ENCODE peak calls at places on chromosomes 7 and 10, in four cellular contexts. J is GM12878, O is OCI-LY7, T is GM23338. M is an unnamed sample.

GRCh38 chr7:50088463-50089129 is 4.5 kb downstream of the ZPBP start:
- DNase-seq in T (no peak), J (no peak), O (no peak), M (no peak)

GRCh38 chr7:43584200-43584586 is 1.3 kb downstream of the STK17A start:
- DNase-seq in T (no peak), J (no peak), O (peak), M (peak)

GRCh38 chr10:86139066-86139657 is 227.4 kb downstream of the GRID1 start:
- DNase-seq in T (peak), O (peak), J (no peak), M (peak)

GRCh38 chr7:48312151-48312550 is 140.9 kb downstream of the ABCA13 start:
- DNase-seq in T (no peak), O (no peak), J (no peak), M (no peak)

GRCh38 chr7:105734233-105734632 is 142.2 kb downstream of the ATXN7L1 start:
- DNase-seq in O (no peak), T (no peak), J (no peak), M (no peak)

GRCh38 chr7:27784399-27785053 is 44.6 kb downstream of the TAX1BP1 start:
- DNase-seq in T (peak), J (no peak), O (peak), M (peak)

GRCh38 chr7:38524786-38525185 is 106.4 kb downstream of the AMPH start:
- DNase-seq in T (no peak), J (no peak), O (no peak), M (no peak)

GRCh38 chr10:84194424-84195043 is at the start of gene CDHR1:
- DNase-seq in J (no peak), O (no peak), T (peak), M (peak)

GRCh38 chr10:43408331-43408709 is 666 bp downstream of the HNRNPF start:
- DNase-seq in J (no peak), O (no peak), T (peak), M (peak)

GRCh38 chr7:27547401-27547800 is 115.3 kb downstream of the HIBADH start:
- DNase-seq in T (peak), O (no peak), J (no peak), M (no peak)

GRCh38 chr10:116620423-116621400 is at the start of gene PNLIPRP2:
- DNase-seq in O (no peak), J (no peak), T (no peak), M (no peak)

GRCh38 chr10:121310151-121310711 is 288.0 kb downstream of the FGFR2 start:
- DNase-seq in J (no peak), T (peak), O (no peak), M (peak)

GRCh38 chr7:141208539-141208938 is 134.7 kb downstream of the TMEM178B start:
- DNase-seq in J (no peak), T (peak), O (no peak), M (no peak)

GRCh38 chr10:28849821-28850220 is 172.5 kb downstream of the BAMBI start:
- DNase-seq in J (no peak), O (no peak), T (no peak), M (no peak)

GRCh38 chr10:91124016-91124415 is 96.4 kb upstream of the PCGF5 start:
- DNase-seq in T (no peak), O (no peak), J (no peak), M (no peak)

GRCh38 chr10:119308556-119309422 is 101.4 kb downstream of the GRK5 start:
- DNase-seq in T (no peak), O (no peak), J (no peak), M (peak)

GRCh38 chr10:85641479-85641967 is 725.1 kb downstream of the GRID1 start:
- DNase-seq in T (no peak), O (no peak), J (no peak), M (no peak)

GRCh38 chr7:23449941-23450340 is 20.4 kb downstream of the IGF2BP3 start:
- DNase-seq in J (no peak), O (no peak), T (no peak), M (no peak)

GRCh38 chr10:7302393-7303054 is 108.3 kb downstream of the SFMBT2 start:
- DNase-seq in O (no peak), J (no peak), T (no peak), M (peak)

GRCh38 chr10:49299816-49300139 is 808 bp downstream of the C10orf71 start:
- DNase-seq in O (peak), J (no peak), T (no peak), M (no peak)

GRCh38 chr10:19713800-19714525 is 102.3 kb upstream of the PLXDC2 start:
- DNase-seq in O (no peak), T (peak), J (no peak), M (peak)

GRCh38 chr7:29626730-29627129 is 63.1 kb downstream of the PRR15 start:
- DNase-seq in O (no peak), T (no peak), J (no peak), M (no peak)

GRCh38 chr10:86377797-86378146 is 11.2 kb upstream of the GRID1 start:
- DNase-seq in T (peak), O (no peak), J (no peak), M (no peak)

GRCh38 chr10:1687606-1688005 is 49.7 kb downstream of the ADARB2 start:
- DNase-seq in J (no peak), T (no peak), O (no peak), M (no peak)

GRCh38 chr10:77247076-77247561 is 390.5 kb downstream of the KCNMA1 start:
- DNase-seq in J (no peak), T (no peak), O (no peak), M (no peak)

GRCh38 chr10:106619353-106619752 is 545.2 kb downstream of the SORCS1 start:
- DNase-seq in T (no peak), J (no peak), O (no peak), M (no peak)

GRCh38 chr7:70042533-70042932 is 444.3 kb downstream of the AUTS2 start:
- DNase-seq in O (no peak), J (no peak), T (no peak), M (no peak)

GRCh38 chr7:41245916-41246315 is 457.0 kb downstream of the INHBA start:
- DNase-seq in T (no peak), J (no peak), O (no peak), M (no peak)

GRCh38 chr7:150716368-150716767 is at the start of gene GIMAP1:
- DNase-seq in J (no peak), O (no peak), T (no peak), M (no peak)

DNA sequence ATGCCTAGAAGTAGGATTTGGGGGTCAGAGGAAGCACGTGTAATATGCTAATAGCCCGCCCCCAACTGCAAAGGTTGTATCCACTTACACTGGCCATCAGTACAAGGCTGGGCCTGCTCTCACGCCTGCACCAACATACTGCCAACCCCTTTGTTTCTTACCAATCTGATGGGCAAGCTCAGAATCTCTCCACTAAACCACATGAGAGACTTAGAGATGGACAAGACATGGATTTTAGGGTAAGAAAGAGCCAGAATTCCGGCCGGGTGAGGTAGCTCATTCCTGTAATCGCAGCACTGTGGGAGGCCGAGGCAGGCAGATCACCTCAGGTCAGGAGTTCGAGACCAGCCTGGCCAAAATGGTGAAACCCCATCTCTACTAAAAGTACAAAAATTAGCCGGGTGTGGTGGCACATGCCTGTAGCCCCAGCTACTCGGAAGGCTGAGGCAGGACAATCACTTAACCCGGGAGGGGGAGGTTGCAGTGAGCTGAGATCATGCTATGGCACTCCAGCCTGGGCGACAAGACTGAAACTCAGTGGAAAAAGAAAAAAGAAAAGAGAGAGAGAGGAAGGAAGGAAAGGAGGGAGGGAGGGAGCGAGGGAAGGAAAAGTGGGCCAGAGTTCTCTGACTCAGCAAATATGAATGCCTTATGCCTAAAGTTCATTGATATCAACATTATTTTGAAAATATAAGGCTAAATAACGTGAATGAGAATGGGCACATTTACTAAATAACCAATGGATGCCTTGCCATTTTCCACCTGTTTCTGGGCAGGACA is 162.2 kb downstream of the SLIT1 start:
- DNase-seq in O (no peak), T (no peak), J (no peak), M (no peak)
- H2AFZ ChIP-seq in O (peak), T (peak), J (no peak), M (no peak)

DNA sequence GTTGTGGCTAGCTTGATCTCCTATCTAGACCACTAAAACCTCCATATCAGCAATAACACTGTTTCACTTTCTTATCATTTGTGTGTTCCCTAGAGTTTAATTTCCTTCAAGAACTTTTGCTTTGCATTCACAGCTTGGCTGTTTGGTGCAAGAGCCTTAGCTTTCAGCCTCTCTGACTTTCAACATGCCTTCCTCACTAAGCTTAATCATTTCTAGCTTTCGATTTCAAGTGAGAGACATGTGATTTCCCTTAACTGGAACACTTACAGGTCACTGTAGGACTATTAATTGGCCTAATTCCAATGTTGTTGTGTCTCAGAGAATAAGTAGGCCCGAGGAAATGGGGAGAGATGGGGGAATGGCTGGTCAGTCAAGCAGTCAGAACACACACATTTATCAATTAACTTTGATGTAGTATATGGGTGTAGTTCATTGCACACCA is 10.6 kb upstream of the BPGM start:
- DNase-seq in T (no peak), J (peak), O (no peak), M (no peak)
- H2AFZ ChIP-seq in T (peak), J (no peak), O (no peak), M (no peak)

DNA sequence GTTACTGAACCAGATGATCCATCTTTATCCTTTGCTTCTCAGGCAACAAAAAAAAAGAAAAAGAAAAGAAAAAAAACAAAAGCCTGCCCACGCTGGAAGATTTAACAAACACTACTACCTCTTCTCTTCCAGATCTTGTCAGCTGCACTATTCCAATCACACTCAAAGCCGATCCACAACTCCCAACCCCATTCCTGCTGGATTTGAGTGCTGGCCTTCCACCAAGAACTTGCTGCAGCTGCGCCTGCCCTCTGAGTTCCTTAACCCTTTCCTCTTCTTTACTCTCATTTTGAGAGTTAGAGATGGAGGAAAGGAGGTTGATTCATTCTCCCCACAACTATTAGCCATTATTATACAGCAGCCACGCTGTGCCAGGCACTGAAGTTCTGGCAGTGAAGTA is 16.0 kb upstream of the ITGA8 start:
- DNase-seq in O (no peak), J (no peak), T (no peak), M (peak)
- H2AFZ ChIP-seq in O (no peak), J (no peak), T (peak), M (no peak)

GRCh38 chr10:95031659-95032058 is 37.6 kb downstream of the CYP2C8 start:
- DNase-seq in O (no peak), J (no peak), T (no peak), M (no peak)
- H2AFZ ChIP-seq in O (no peak), J (no peak), T (no peak), M (no peak)

GRCh38 chr10:123149162-123149567 is 1.2 kb downstream of the HMX2 start:
- DNase-seq in J (no peak), O (no peak), T (no peak), M (no peak)

GRCh38 chr10:123146892-123147634 is 873 bp upstream of the HMX2 start:
- DNase-seq in J (no peak), O (no peak), T (no peak), M (no peak)

GRCh38 chr10:123146013-123146891 is 1.7 kb upstream of the HMX2 start:
- DNase-seq in O (no peak), T (peak), J (no peak), M (peak)

GRCh38 chr10:123148414-123149161 is 652 bp downstream of the HMX2 start:
- DNase-seq in J (no peak), O (no peak), T (peak), M (peak)

DNA sequence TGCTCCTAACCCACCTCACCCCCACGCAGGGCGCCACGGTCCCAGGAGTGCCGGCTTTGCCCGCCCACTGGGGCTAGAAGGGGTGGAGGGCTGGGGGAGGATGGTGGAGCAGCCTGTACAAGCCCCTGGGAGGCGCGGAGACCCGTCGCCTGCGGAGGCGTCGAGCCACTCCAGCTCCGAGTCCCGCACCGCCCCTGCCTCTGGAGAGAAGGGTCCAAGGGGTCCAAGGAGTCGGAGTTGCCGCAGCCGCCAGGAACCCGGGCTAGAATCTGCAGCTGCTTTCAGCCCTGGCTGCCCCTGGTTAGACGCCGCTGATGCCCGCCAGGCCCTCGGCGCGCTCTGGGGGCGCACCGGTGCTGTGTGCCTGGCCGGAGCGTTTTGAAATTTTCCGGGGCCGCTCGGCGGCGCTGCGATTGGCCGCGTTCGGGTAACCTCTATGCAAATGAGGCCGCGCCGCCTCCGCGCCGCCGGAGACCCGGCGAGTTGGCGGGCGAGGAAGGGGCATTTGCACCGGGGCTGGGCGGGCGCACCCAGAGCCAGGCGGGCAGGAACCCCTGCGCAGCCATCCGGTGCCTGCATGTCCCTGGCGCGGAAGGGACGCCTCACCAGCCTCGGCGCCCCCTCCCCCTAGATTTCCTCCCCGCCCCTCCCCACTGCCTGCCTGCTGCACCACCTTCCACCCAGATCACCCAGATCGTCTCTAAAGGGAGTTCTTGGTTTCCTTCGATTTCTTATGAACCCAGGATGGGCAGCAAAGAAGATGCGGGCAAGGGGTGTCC is at the start of gene HMX2:
- DNase-seq in J (no peak), O (peak), T (peak), M (peak)
- H2AFZ ChIP-seq in J (peak), O (no peak), T (peak), M (no peak)

GRCh38 chr10:75243426-75243825 is 7.7 kb upstream of the COMTD1 start:
- DNase-seq in T (no peak), J (no peak), O (no peak), M (no peak)
- H2AFZ ChIP-seq in T (no peak), J (no peak), O (no peak), M (no peak)

GRCh38 chr7:14834888-14835287 is 67.7 kb downstream of the DGKB start:
- DNase-seq in O (no peak), T (no peak), J (no peak), M (no peak)
- H2AFZ ChIP-seq in O (no peak), T (no peak), J (no peak), M (no peak)

DNA sequence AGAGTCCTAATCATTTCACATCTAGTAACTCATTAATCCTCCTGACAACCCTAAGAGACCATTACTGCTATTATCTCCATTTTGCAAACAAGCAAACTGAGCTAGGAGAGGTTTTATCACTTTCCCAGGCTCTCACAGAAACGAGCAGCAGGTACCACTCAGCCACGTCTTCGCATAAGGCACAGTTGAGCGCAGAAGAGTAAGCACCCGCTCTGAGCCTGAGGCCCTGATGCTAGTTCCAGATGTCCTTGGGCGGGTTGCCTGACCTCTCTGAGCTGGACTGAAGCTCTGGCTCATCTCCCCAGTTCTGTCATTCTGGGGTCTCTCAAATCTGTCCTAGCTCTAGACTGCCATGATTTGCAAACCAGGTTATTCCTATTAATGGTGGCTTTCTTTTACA is 72.6 kb upstream of the FRMD4A start:
- DNase-seq in T (no peak), J (no peak), O (no peak), M (no peak)
- H2AFZ ChIP-seq in T (no peak), J (no peak), O (no peak), M (no peak)